ENCODE peak calls at places on chromosome 5, in six cellular contexts. Q is germinal center, K is iPS-NIHi11, L is cardiac septum, F is fibroblast of lung, E is type B pancreatic cell. U is an unnamed sample.

GRCh38 chr5:171835066-171835465 is 49.4 kb downstream of the SMIM23 start:
- DNase-seq in F (no peak), E (no peak), Q (no peak), K (no peak), L (no peak), U (no peak)

GRCh38 chr5:65483474-65484346 is 2.0 kb upstream of the ADAMTS6 start:
- DNase-seq in K (peak; percentile 32), E (no peak), F (peak; percentile 90), L (no peak), Q (no peak), U (no peak)

GRCh38 chr5:173884402-173885053 is 3.6 kb upstream of the CPEB4 start:
- DNase-seq in Q (no peak), K (no peak), L (no peak), F (no peak), E (no peak), U (no peak)

GRCh38 chr5:97998946-97999345 is 774.5 kb upstream of the RGMB start:
- DNase-seq in L (no peak), E (no peak), K (no peak), F (peak; percentile 85), Q (no peak), U (no peak)

GRCh38 chr5:113446358-113446927 is 11.7 kb upstream of the TSSK1B start:
- DNase-seq in F (no peak), L (no peak), E (no peak), K (no peak), Q (no peak), U (no peak)

GRCh38 chr5:13412040-13412595 is 532.4 kb downstream of the DNAH5 start:
- DNase-seq in F (no peak), K (no peak), E (no peak), L (no peak), Q (no peak), U (no peak)

GRCh38 chr5:173412151-173412550 is 83.9 kb upstream of the STC2 start:
- DNase-seq in K (peak; percentile 60), E (no peak), F (no peak), Q (no peak), L (no peak), U (no peak)

GRCh38 chr5:146560205-146560812 is 44.3 kb upstream of the GPR151 start:
- DNase-seq in Q (no peak), L (no peak), F (no peak), K (peak; percentile 36), E (no peak), U (no peak)

GRCh38 chr5:143200781-143201398 is 202.6 kb downstream of the NR3C1 start:
- DNase-seq in Q (no peak), K (no peak), L (no peak), E (no peak), F (peak; percentile 93), U (no peak)

GRCh38 chr5:1967716-1968115 is 85.0 kb upstream of the IRX4 start:
- DNase-seq in L (peak; percentile 68), E (no peak), Q (no peak), F (no peak), K (no peak), U (no peak)

GRCh38 chr5:123800640-123801039 is 288.7 kb downstream of the CSNK1G3 start:
- DNase-seq in F (no peak), E (no peak), L (no peak), Q (no peak), K (no peak), U (no peak)

GRCh38 chr5:53418409-53418808 is 62.0 kb upstream of the FST start:
- DNase-seq in Q (no peak), K (peak; percentile 37), F (peak; percentile 66), E (no peak), L (no peak), U (no peak)

GRCh38 chr5:5235685-5236084 is 95.6 kb downstream of the ADAMTS16 start:
- DNase-seq in F (no peak), E (no peak), K (no peak), L (no peak), Q (no peak), U (no peak)

GRCh38 chr5:58459860-58460726 is at the start of gene PLK2:
- DNase-seq in L (peak; percentile 99), K (peak; percentile 77), E (peak; percentile 96), F (peak; percentile 95), Q (peak; percentile 88), U (peak; percentile 98)

GRCh38 chr5:102223542-102224444 is 72.3 kb downstream of the SLCO4C1 start:
- DNase-seq in F (peak; percentile 33), Q (peak; percentile 2), K (peak; percentile 14), L (no peak), E (no peak), U (no peak)

GRCh38 chr5:10913846-10914245 is 152.8 kb upstream of the DAP start:
- DNase-seq in K (no peak), F (peak; percentile 82), L (no peak), Q (no peak), E (no peak), U (no peak)

GRCh38 chr5:141121563-141121962 is at the start of gene PCDHB4:
- DNase-seq in K (no peak), E (no peak), L (no peak), F (peak; percentile 8), Q (no peak), U (no peak)

GRCh38 chr5:75048457-75048953 is 3.9 kb downstream of the GCNT4 start:
- DNase-seq in L (no peak), E (no peak), Q (no peak), F (no peak), K (no peak), U (no peak)

U was measured in posterior vena cava.